ENCODE peak calls at places on chromosomes 1 and 21, in six cellular contexts. One of them, this sample, is unnamed.

GRCh38 chr1:246782120-246782900 is 58.1 kb downstream of the SCCPDH start:
- DNase-seq in MCF 10A: peak
- DNase-seq in foreskin keratinocyte: peak
- DNase-seq in T-helper 17 cell: no peak
- DNase-seq in C1 segment of cervical spinal cord: no peak
- DNase-seq in NCI-H2171 treated with DMSO at 0.1 percent for 48 hours: peak
- DNase-seq in this sample: peak

GRCh38 chr1:47333922-47334764 is 553 bp downstream of the CMPK1 start:
- DNase-seq in MCF 10A: peak
- DNase-seq in foreskin keratinocyte: peak
- DNase-seq in T-helper 17 cell: peak
- DNase-seq in C1 segment of cervical spinal cord: peak
- DNase-seq in NCI-H2171 treated with DMSO at 0.1 percent for 48 hours: peak
- DNase-seq in this sample: peak

GRCh38 chr1:117537291-117537920 is 68.4 kb upstream of the TENT5C start:
- DNase-seq in MCF 10A: peak
- DNase-seq in foreskin keratinocyte: peak
- DNase-seq in T-helper 17 cell: no peak
- DNase-seq in C1 segment of cervical spinal cord: no peak
- DNase-seq in NCI-H2171 treated with DMSO at 0.1 percent for 48 hours: no peak
- DNase-seq in this sample: no peak

GRCh38 chr1:213761845-213762407 is 225.8 kb upstream of the PROX1 start:
- DNase-seq in MCF 10A: peak
- DNase-seq in foreskin keratinocyte: peak
- DNase-seq in T-helper 17 cell: no peak
- DNase-seq in C1 segment of cervical spinal cord: no peak
- DNase-seq in NCI-H2171 treated with DMSO at 0.1 percent for 48 hours: no peak
- DNase-seq in this sample: no peak

GRCh38 chr1:99675292-99675691 is 29.4 kb downstream of the PALMD start:
- DNase-seq in MCF 10A: no peak
- DNase-seq in foreskin keratinocyte: no peak
- DNase-seq in T-helper 17 cell: no peak
- DNase-seq in C1 segment of cervical spinal cord: no peak
- DNase-seq in NCI-H2171 treated with DMSO at 0.1 percent for 48 hours: no peak
- DNase-seq in this sample: no peak

GRCh38 chr1:30684881-30685795 is 38.2 kb downstream of the MATN1 start:
- DNase-seq in MCF 10A: no peak
- DNase-seq in foreskin keratinocyte: no peak
- DNase-seq in T-helper 17 cell: no peak
- DNase-seq in C1 segment of cervical spinal cord: no peak
- DNase-seq in NCI-H2171 treated with DMSO at 0.1 percent for 48 hours: peak
- DNase-seq in this sample: peak

GRCh38 chr1:92274939-92275338 is 23.8 kb downstream of the GLMN start:
- DNase-seq in MCF 10A: no peak
- DNase-seq in foreskin keratinocyte: no peak
- DNase-seq in T-helper 17 cell: no peak
- DNase-seq in C1 segment of cervical spinal cord: no peak
- DNase-seq in NCI-H2171 treated with DMSO at 0.1 percent for 48 hours: no peak
- DNase-seq in this sample: no peak

GRCh38 chr1:115074839-115075534 is 14.3 kb downstream of the TSPAN2 start:
- DNase-seq in MCF 10A: no peak
- DNase-seq in foreskin keratinocyte: no peak
- DNase-seq in T-helper 17 cell: no peak
- DNase-seq in C1 segment of cervical spinal cord: no peak
- DNase-seq in NCI-H2171 treated with DMSO at 0.1 percent for 48 hours: no peak
- DNase-seq in this sample: no peak

GRCh38 chr1:92411511-92411910 is 75.2 kb downstream of the GFI1 start:
- DNase-seq in MCF 10A: peak
- DNase-seq in foreskin keratinocyte: peak
- DNase-seq in T-helper 17 cell: no peak
- DNase-seq in C1 segment of cervical spinal cord: no peak
- DNase-seq in NCI-H2171 treated with DMSO at 0.1 percent for 48 hours: peak
- DNase-seq in this sample: no peak

GRCh38 chr1:35537788-35538187 is 19.4 kb downstream of the KIAA0319L start:
- DNase-seq in MCF 10A: no peak
- DNase-seq in foreskin keratinocyte: no peak
- DNase-seq in T-helper 17 cell: no peak
- DNase-seq in C1 segment of cervical spinal cord: no peak
- DNase-seq in NCI-H2171 treated with DMSO at 0.1 percent for 48 hours: no peak
- DNase-seq in this sample: no peak

GRCh38 chr1:243367314-243367713 is 111.5 kb downstream of the SDCCAG8 start:
- DNase-seq in MCF 10A: no peak
- DNase-seq in foreskin keratinocyte: no peak
- DNase-seq in T-helper 17 cell: no peak
- DNase-seq in C1 segment of cervical spinal cord: no peak
- DNase-seq in NCI-H2171 treated with DMSO at 0.1 percent for 48 hours: no peak
- DNase-seq in this sample: no peak

GRCh38 chr1:66426231-66426853 is 107.6 kb upstream of the SGIP1 start:
- DNase-seq in MCF 10A: no peak
- DNase-seq in foreskin keratinocyte: no peak
- DNase-seq in T-helper 17 cell: no peak
- DNase-seq in C1 segment of cervical spinal cord: no peak
- DNase-seq in NCI-H2171 treated with DMSO at 0.1 percent for 48 hours: peak
- DNase-seq in this sample: no peak

GRCh38 chr1:207102146-207102545 is 1.9 kb upstream of the C4BPA start:
- DNase-seq in MCF 10A: no peak
- DNase-seq in foreskin keratinocyte: no peak
- DNase-seq in T-helper 17 cell: no peak
- DNase-seq in C1 segment of cervical spinal cord: no peak
- DNase-seq in NCI-H2171 treated with DMSO at 0.1 percent for 48 hours: no peak
- DNase-seq in this sample: no peak

GRCh38 chr1:157691285-157691920 is 9.2 kb downstream of the FCRL3 start:
- DNase-seq in MCF 10A: peak
- DNase-seq in foreskin keratinocyte: peak
- DNase-seq in T-helper 17 cell: no peak
- DNase-seq in C1 segment of cervical spinal cord: no peak
- DNase-seq in NCI-H2171 treated with DMSO at 0.1 percent for 48 hours: peak
- DNase-seq in this sample: no peak

GRCh38 chr1:78691995-78692747 is 42.5 kb downstream of the IFI44 start:
- DNase-seq in MCF 10A: peak
- DNase-seq in foreskin keratinocyte: peak
- DNase-seq in T-helper 17 cell: no peak
- DNase-seq in C1 segment of cervical spinal cord: no peak
- DNase-seq in NCI-H2171 treated with DMSO at 0.1 percent for 48 hours: no peak
- DNase-seq in this sample: no peak

GRCh38 chr1:2589331-2590232 is 3.0 kb downstream of the PRXL2B start:
- DNase-seq in MCF 10A: no peak
- DNase-seq in foreskin keratinocyte: no peak
- DNase-seq in T-helper 17 cell: no peak
- DNase-seq in C1 segment of cervical spinal cord: no peak
- DNase-seq in NCI-H2171 treated with DMSO at 0.1 percent for 48 hours: no peak
- DNase-seq in this sample: no peak

GRCh38 chr1:74426208-74426932 is 86.0 kb downstream of the LRRC53 start:
- DNase-seq in MCF 10A: peak
- DNase-seq in foreskin keratinocyte: no peak
- DNase-seq in T-helper 17 cell: no peak
- DNase-seq in C1 segment of cervical spinal cord: no peak
- DNase-seq in NCI-H2171 treated with DMSO at 0.1 percent for 48 hours: peak
- DNase-seq in this sample: no peak

GRCh38 chr21:26845066-26845749 is at the start of gene ADAMTS1:
- DNase-seq in MCF 10A: peak
- DNase-seq in foreskin keratinocyte: peak
- DNase-seq in T-helper 17 cell: no peak
- DNase-seq in C1 segment of cervical spinal cord: peak
- DNase-seq in NCI-H2171 treated with DMSO at 0.1 percent for 48 hours: peak
- DNase-seq in this sample: peak

GRCh38 chr1:56387071-56387747 is 192.2 kb downstream of the PLPP3 start:
- DNase-seq in MCF 10A: no peak
- DNase-seq in foreskin keratinocyte: no peak
- DNase-seq in T-helper 17 cell: no peak
- DNase-seq in C1 segment of cervical spinal cord: no peak
- DNase-seq in NCI-H2171 treated with DMSO at 0.1 percent for 48 hours: peak
- DNase-seq in this sample: no peak

GRCh38 chr1:63155437-63155836 is 166.9 kb upstream of the FOXD3 start:
- DNase-seq in MCF 10A: peak
- DNase-seq in foreskin keratinocyte: peak
- DNase-seq in T-helper 17 cell: no peak
- DNase-seq in C1 segment of cervical spinal cord: no peak
- DNase-seq in NCI-H2171 treated with DMSO at 0.1 percent for 48 hours: no peak
- DNase-seq in this sample: no peak

GRCh38 chr1:177023249-177023648 is 141.3 kb downstream of the ASTN1 start:
- DNase-seq in MCF 10A: no peak
- DNase-seq in foreskin keratinocyte: no peak
- DNase-seq in T-helper 17 cell: no peak
- DNase-seq in C1 segment of cervical spinal cord: no peak
- DNase-seq in NCI-H2171 treated with DMSO at 0.1 percent for 48 hours: no peak
- DNase-seq in this sample: no peak